ENCODE peak calls at places on chromosomes 12 and 14, in four cellular contexts. F, P, R and H are unnamed samples.

GRCh38 chr12:130606245-130606644 is 109.9 kb downstream of the RIMBP2 start:
- DNase-seq in R (no peak), F (no peak), P (no peak), H (no peak)

GRCh38 chr12:8088574-8088973 is 6.5 kb downstream of the NECAP1 start:
- DNase-seq in P (no peak), F (no peak), R (no peak), H (no peak)

GRCh38 chr14:61475316-61475715 is 153.9 kb downstream of the PRKCH start:
- DNase-seq in F (peak; percentile 38), R (peak; percentile 67), P (no peak), H (peak; percentile 80)

GRCh38 chr14:21455592-21455911 is 371 bp downstream of the CHD8 start:
- DNase-seq in F (no peak), P (no peak), R (no peak), H (no peak)

GRCh38 chr12:115794659-115795081 is 482.8 kb downstream of the MED13L start:
- DNase-seq in P (no peak), R (peak; percentile 70), F (no peak), H (peak; percentile 52)

GRCh38 chr12:46523446-46523845 is 150.9 kb upstream of the SLC38A2 start:
- DNase-seq in P (no peak), F (no peak), R (peak; percentile 62), H (peak; percentile 53)

GRCh38 chr14:103748539-103748867 is 32.9 kb downstream of the ZFYVE21 start:
- DNase-seq in R (no peak), F (no peak), P (no peak), H (no peak)

GRCh38 chr14:51533160-51533559 is 118.5 kb upstream of the FRMD6 start:
- DNase-seq in R (no peak), P (no peak), F (no peak), H (no peak)

GRCh38 chr12:102326987-102327386 is 129.4 kb upstream of the PMCH start:
- DNase-seq in F (no peak), R (no peak), P (no peak), H (no peak)

GRCh38 chr12:26286186-26286585 is 90.8 kb downstream of the SSPN start:
- DNase-seq in R (no peak), P (no peak), F (no peak), H (no peak)

GRCh38 chr12:26293612-26294011 is 98.2 kb downstream of the SSPN start:
- DNase-seq in F (no peak), R (no peak), P (no peak), H (no peak)

GRCh38 chr12:26292596-26292995 is 97.2 kb downstream of the SSPN start:
- DNase-seq in R (no peak), F (no peak), P (no peak), H (no peak)

GRCh38 chr12:26287666-26288408 is 92.5 kb downstream of the SSPN start:
- DNase-seq in F (no peak), P (no peak), R (no peak), H (no peak)

GRCh38 chr12:26290560-26290959 is 95.2 kb downstream of the SSPN start:
- DNase-seq in P (no peak), R (no peak), F (no peak), H (no peak)
- H3K4me1 ChIP-seq in P (no peaks in the 10 kb centered on the region), R (no peaks in the 10 kb centered on the region), F (no peaks in the 10 kb centered on the region), H (no peaks in the 10 kb centered on the region)

DNA sequence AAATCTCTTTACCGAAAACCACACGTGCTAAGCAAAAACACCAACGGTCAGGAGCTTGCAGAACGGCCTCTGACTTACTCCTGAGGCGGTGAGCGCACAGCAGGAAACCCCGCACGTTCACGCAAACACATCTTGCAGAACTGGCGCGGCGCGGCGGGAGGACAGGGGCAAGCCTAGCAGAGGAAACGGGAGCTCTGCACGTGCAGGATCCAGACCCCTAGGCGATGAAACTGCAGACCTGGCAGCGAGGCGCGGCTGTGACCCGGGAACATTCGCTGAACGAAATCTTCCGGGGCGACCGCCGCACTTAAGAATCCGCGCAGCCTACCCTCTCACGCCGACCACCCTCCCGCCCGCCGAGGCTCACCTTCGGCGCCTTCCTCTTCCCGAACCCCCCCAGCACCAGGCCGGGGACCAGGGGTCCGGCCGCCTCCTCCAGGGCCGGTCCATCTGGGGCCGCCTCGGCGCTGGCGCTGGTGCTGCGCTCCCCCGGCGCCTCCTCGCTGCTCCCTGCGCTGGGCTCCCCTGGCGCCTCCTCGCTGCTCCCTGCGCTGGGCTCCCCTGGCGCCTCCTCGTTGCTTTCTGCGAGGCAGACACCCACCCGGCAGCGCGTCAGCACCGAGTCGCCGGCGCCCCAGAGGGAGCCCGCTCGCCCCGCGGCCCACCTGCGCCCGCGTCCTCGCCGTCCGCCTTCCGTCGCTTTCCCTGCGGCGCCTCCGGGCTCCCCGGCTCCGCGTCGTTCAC is 619 bp downstream of the DDX51 start:
- DNase-seq in R (no peak), P (no peak), F (no peak), H (no peak)
- H3K27ac ChIP-seq in R (no peak overlapping the region), P (peak overlapping the region; percentile 30), F (peak overlapping the region; percentile 33), H (peak overlapping the region; percentile 94)

DNA sequence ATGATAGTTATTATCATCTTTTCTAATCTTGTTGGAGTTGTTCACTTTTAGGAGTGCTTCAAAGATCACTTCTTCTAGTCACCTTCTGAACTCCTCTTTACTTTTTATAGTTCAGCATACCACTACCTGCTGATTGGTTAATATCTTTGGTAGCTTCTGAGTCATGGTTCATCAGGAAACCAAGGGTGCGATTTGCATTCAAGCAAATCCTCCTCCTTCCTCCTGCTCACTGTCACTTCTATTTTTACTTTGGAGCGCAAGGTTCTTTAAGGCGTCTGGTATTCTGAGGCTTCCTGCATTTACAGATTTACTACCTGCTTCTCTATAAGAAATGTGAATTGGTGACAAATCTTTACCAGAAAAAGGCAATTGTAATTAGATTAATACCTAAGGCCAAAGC is 24.0 kb downstream of the SYT1 start:
- DNase-seq in P (no peak), F (no peak), R (no peak), H (no peak)
- TF ChIP-seq PHF8 in P (no peak), F (no peak), R (no peak), H (no peak)

GRCh38 chr12:92556141-92556540 is 146.6 kb upstream of the PLEKHG7 start:
- DNase-seq in F (no peak), R (no peak), P (no peak), H (no peak)
- H3K4me1 ChIP-seq in F (peaks cover 3% of the 10 kb centered on the region), R (peaks cover 15% of the 10 kb centered on the region), P (peaks cover 5% of the 10 kb centered on the region), H (peaks cover 39% of the 10 kb centered on the region)

GRCh38 chr14:74979442-74980397 is 23.0 kb upstream of the EIF2B2 start:
- DNase-seq in F (no peak), P (no peak), R (no peak), H (no peak)

GRCh38 chr14:74977164-74977900 is 21.9 kb upstream of the PGF start:
- DNase-seq in F (no peak), P (no peak), R (no peak), H (no peak)

GRCh38 chr14:74977901-74978385 is 22.5 kb upstream of the PGF start:
- DNase-seq in P (no peak), R (no peak), F (no peak), H (no peak)

GRCh38 chr14:74979029-74979428 is 23.6 kb upstream of the PGF start:
- DNase-seq in P (no peak), R (no peak), F (no peak), H (no peak)

DNA sequence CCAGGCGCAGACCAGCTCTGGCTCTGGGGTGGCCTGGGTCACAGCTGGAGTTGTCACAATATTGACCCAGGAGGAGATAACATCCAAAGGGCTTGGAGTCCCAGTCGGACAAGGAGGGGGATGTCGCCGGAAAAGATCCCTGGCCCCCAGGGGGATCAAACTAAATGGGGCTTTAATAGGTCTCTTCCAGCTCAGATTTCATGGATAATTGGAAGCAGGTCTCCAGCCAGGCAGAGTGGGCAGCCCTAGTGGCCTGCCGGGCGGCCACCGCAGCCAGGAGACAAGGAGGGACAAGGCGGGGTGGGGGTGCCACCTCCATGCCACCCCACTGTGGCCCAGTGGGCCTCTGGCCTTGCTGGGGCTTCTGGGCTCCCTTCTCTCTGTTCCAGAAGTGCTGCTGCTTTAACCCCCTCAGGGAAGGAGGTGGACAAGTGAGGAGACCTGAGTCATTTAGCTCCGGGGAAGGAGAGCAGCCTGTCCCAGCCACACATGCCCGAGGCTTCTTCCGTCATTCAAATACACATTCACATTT is 23.1 kb upstream of the PGF start:
- DNase-seq in P (no peak), F (no peak), R (no peak), H (no peak)
- H3K27ac ChIP-seq in P (no peak overlapping the region), F (no peak overlapping the region), R (no peak overlapping the region), H (no peak overlapping the region)

GRCh38 chr12:11545438-11546330 is 103.8 kb upstream of the ETV6 start:
- DNase-seq in F (no peak), R (no peak), P (no peak), H (no peak)
- TF ChIP-seq PHF8 in F (no peak), R (no peak), P (no peak), H (no peak)

GRCh38 chr12:76916170-76916540 is 37.3 kb upstream of the CSRP2 start:
- DNase-seq in F (no peak), P (no peak), R (no peak), H (no peak)
- H3K4me1 ChIP-seq in F (no peaks in the 10 kb centered on the region), P (peaks cover 10% of the 10 kb centered on the region), R (no peaks in the 10 kb centered on the region), H (no peaks in the 10 kb centered on the region)

DNA sequence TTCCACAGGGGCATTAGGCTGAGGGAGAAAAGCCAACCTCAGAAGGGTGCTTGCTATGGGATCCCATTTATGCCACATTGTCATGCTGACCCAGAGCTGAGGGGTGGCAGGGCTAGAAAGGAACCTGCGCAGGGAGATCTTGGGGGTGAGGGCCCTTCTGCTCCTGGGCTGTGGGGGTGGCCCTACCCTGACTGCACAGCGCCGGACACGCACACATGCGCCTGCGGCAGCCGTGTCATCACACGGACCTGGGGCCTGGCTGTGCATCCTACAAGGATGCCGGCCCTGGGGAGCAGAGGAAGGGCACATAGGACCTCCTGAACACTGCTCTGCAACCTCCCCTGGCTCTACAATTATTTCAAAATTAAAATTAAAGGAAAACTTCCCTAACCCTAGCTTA is 6.9 kb downstream of the CDCA4 start:
- DNase-seq in R (no peak), F (no peak), P (no peak), H (no peak)
- H3K27ac ChIP-seq in R (no peak overlapping the region), F (no peak overlapping the region), P (no peak overlapping the region), H (peak overlapping the region; percentile 2)

DNA sequence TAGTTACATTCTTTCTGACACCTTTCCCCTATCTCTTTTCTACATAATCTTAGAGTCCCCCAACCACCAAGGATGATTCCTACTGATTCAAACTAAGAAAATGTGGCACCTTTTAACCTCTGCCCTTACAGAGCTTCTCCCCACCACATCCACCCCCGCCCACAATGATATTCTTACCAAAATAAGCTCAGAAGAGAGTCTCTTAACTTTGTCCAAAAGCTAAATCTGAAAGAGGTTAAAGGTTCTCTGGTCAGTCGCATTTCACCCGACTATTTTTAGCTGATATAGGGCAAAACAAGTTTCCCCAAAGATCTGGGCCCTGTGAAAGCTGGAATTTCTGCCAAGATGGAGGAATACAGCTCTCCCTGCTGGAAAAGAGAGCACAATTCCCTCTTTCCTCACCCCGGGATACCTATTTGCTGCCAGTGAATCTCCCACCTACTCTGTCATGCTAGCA is 128.6 kb downstream of the ZFP36L1 start:
- DNase-seq in F (no peak), R (no peak), P (no peak), H (no peak)
- TF ChIP-seq PHF8 in F (no peak), R (no peak), P (no peak), H (no peak)